ENCODE peak calls at places on chromosomes 16 and 17, in four cellular contexts. E is RWPE2, O is heart left ventricle, W is cardiac muscle cell. Y is an unnamed sample. For H3K36me3, the result is how much of the 10 kb centered on the place peaks cover.

GRCh38 chr17:47730681-47731080 is 2.4 kb upstream of the TBX21 start:
- DNase-seq in E (peak), O (peak), W (no peak), Y (no peak)

GRCh38 chr16:89070590-89070989 is 23.1 kb upstream of the ACSF3 start:
- DNase-seq in O (no peak), E (no peak), W (no peak), Y (no peak)

GRCh38 chr17:77363821-77364361 is 223.1 kb downstream of the SEC14L1 start:
- DNase-seq in W (peak), O (peak), E (peak), Y (peak)

GRCh38 chr17:51995797-51996403 is 162.6 kb downstream of the CA10 start:
- DNase-seq in W (no peak), E (no peak), O (no peak), Y (no peak)

GRCh38 chr17:7982171-7982570 is 20.2 kb upstream of the GUCY2D start:
- DNase-seq in E (no peak), O (no peak), W (peak), Y (no peak)

GRCh38 chr17:76502326-76503211 is 1.3 kb upstream of the RHBDF2 start:
- DNase-seq in E (no peak), O (no peak), W (no peak), Y (no peak)

GRCh38 chr16:19165101-19165500 is 2.9 kb upstream of the SYT17 start:
- DNase-seq in E (no peak), O (no peak), W (no peak), Y (no peak)

GRCh38 chr16:22291860-22292692 is 5.1 kb upstream of the POLR3E start:
- DNase-seq in W (peak), E (no peak), O (no peak), Y (no peak)

GRCh38 chr16:81784042-81784785 is 5.1 kb downstream of the PLCG2 start:
- DNase-seq in E (no peak), O (no peak), W (no peak), Y (no peak)

GRCh38 chr16:21645261-21645721 is 7.1 kb downstream of the IGSF6 start:
- DNase-seq in O (no peak), E (no peak), W (peak), Y (no peak)

GRCh38 chr16:66894948-66895696 is 14.8 kb downstream of the PDP2 start:
- DNase-seq in O (no peak), W (peak), E (no peak), Y (peak)
- TF ChIP-seq CTCF in O (peak), W (peak), E (peak), Y (peak)

GRCh38 chr17:41880130-41880529 is 14.9 kb upstream of the KLHL11 start:
- DNase-seq in E (no peak), O (no peak), W (no peak), Y (no peak)
- H3K36me3 ChIP-seq in E (half or more), O (half or more), W (under half), Y (half or more)

GRCh38 chr17:81701288-81702071 is 1.7 kb upstream of the MRPL12 start:
- DNase-seq in E (peak), W (no peak), O (no peak), Y (no peak)
- TF ChIP-seq CTCF in E (peak), W (no peak), O (no peak), Y (peak)

GRCh38 chr17:74936470-74936799 is 737 bp downstream of the OTOP3 start:
- DNase-seq in W (no peak), E (no peak), O (no peak), Y (no peak)
- H3K36me3 ChIP-seq in W (under half), E (under half), O (under half), Y (under half)

DNA sequence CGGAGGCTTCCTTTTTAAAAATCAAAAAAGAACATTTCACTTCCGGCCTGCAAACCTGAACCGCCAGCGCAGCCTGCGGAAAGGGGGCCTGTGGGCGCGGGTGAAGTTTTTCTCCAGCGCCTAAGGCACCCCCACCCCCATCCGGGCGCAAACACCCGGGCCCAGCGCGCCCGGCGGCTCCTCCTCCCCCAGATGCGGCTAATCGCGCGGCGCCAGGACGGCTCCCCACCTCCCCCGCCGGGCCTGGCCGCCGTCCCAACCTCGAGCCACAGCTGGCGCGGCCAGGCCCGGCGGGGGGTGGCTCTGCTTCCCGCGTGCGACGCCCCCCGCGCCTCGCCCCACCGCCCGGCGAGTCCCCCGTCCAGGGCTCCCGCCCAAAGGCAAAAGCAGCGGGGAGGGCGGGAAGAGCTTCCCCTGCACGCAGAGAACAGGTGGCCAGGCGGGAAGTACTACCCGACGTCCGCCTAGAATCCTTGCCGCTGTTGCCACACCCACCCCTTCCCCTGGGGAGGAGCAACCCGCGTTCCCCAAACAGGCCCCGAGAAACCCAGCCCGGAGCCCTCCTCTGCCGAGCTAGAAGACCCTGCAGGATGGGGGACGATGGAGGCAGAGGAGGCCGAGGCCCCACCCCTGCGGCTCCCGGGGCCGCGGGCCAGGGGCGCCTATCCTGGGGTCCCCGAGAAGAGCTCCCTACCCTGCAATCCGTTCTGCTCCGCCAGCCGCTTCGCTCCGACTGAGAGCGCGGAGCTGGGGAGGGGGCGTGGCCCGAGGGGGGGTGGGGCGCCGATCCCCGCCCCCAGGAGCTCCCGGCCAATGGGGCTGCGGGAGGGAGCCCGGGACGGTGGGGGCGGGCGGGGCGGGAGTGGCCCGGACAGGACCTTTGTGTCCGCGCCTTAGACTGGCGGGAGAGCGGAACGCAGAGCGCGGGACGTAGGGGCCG is at the start of gene CARHSP1:
- DNase-seq in W (peak), E (peak), O (peak), Y (peak)
- TF ChIP-seq CTCF in W (no peak), E (no peak), O (no peak), Y (no peak)

GRCh38 chr16:30967795-30968194 is 10.2 kb downstream of the SETD1A start:
- DNase-seq in O (no peak), W (no peak), E (no peak), Y (no peak)

GRCh38 chr16:30963925-30964511 is 6.5 kb downstream of the SETD1A start:
- DNase-seq in E (no peak), W (no peak), O (no peak), Y (no peak)

GRCh38 chr16:30966033-30966619 is 8.6 kb downstream of the SETD1A start:
- DNase-seq in W (no peak), E (no peak), O (peak), Y (no peak)

GRCh38 chr16:30964540-30965226 is 7.1 kb downstream of the SETD1A start:
- DNase-seq in O (peak), E (no peak), W (no peak), Y (no peak)

GRCh38 chr16:30965436-30965835 is 7.9 kb downstream of the SETD1A start:
- DNase-seq in W (no peak), O (peak), E (no peak), Y (no peak)
- H3K36me3 ChIP-seq in W (half or more), O (half or more), E (half or more), Y (half or more)

GRCh38 chr17:1107083-1107776 is 72.6 kb downstream of the ABR start:
- DNase-seq in O (no peak), E (no peak), W (no peak), Y (no peak)

GRCh38 chr17:1107777-1108559 is 71.8 kb downstream of the ABR start:
- DNase-seq in E (no peak), O (no peak), W (no peak), Y (no peak)

GRCh38 chr17:1109606-1110523 is 69.9 kb downstream of the ABR start:
- DNase-seq in O (peak), W (no peak), E (no peak), Y (peak)

GRCh38 chr17:1108810-1109605 is 70.8 kb downstream of the ABR start:
- DNase-seq in E (no peak), O (peak), W (peak), Y (peak)

DNA sequence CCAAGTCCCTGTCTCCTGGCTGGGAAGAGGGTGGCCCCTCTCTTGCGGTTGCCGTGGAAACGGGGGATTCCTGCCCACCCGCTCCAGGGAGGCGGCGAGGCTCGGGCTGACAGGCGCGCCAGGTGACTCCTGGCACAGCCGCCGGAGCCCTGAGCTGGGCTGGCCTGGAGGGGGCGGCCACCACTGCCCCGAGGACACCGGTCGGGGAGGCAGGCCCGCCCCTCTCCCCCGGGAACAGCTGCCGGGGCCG is 71.3 kb downstream of the ABR start:
- DNase-seq in O (no peak), W (no peak), E (no peak), Y (no peak)
- TF ChIP-seq CTCF in O (no peak), W (no peak), E (no peak), Y (no peak)